ENCODE peak calls at places on chromosomes 11 and 22, in six cellular contexts. O is SK-N-SH, S is body of pancreas, T is PC-3, Z is tibial nerve, P is cardiac muscle cell. Q is an unnamed sample.

GRCh38 chr22:39277135-39277607 is 32.4 kb upstream of the PDGFB start:
- DNase-seq in O (no peak), S (no peak), T (peak), Z (no peak), P (peak), Q (no peak)

GRCh38 chr11:62680825-62681240 is 2.0 kb upstream of the UBXN1 start:
- DNase-seq in O (peak), S (peak), T (peak), Z (no peak), P (peak), Q (peak)

GRCh38 chr11:69637956-69638871 is 2.7 kb upstream of the CCND1 start:
- DNase-seq in O (peak), S (peak), T (peak), Z (no peak), P (peak), Q (no peak)

GRCh38 chr11:36793542-36793926 is 195.5 kb upstream of the RAG2 start:
- DNase-seq in O (peak), S (no peak), T (peak), Z (no peak), P (no peak), Q (no peak)

GRCh38 chr11:75668508-75669297 is at the start of gene MAP6:
- DNase-seq in O (peak), S (no peak), T (peak), Z (no peak), P (no peak), Q (peak)

GRCh38 chr11:112004389-112004788 is 20.8 kb upstream of the DLAT start:
- DNase-seq in O (peak), S (no peak), T (peak), Z (no peak), P (no peak), Q (no peak)

GRCh38 chr11:130999992-131000770 is 83.9 kb upstream of the SNX19 start:
- DNase-seq in O (no peak), S (no peak), T (peak), Z (no peak), P (peak), Q (no peak)

GRCh38 chr11:34602245-34602644 is 18.6 kb upstream of the EHF start:
- DNase-seq in O (no peak), S (peak), T (no peak), Z (no peak), P (no peak), Q (no peak)

GRCh38 chr22:48432721-48433518 is 1394.8 kb downstream of the BRD1 start:
- DNase-seq in O (no peak), S (no peak), T (no peak), Z (no peak), P (no peak), Q (no peak)

GRCh38 chr11:22666700-22667439 is 459 bp downstream of the GAS2 start:
- DNase-seq in O (peak), S (peak), T (no peak), Z (no peak), P (peak), Q (peak)

GRCh38 chr22:25745341-25746011 is 3.5 kb downstream of the MYO18B start:
- DNase-seq in O (no peak), S (no peak), T (no peak), Z (no peak), P (peak), Q (no peak)

GRCh38 chr22:45600791-45601730 is 70.6 kb upstream of the ATXN10 start:
- DNase-seq in O (no peak), S (no peak), T (no peak), Z (no peak), P (peak), Q (no peak)

GRCh38 chr11:129259950-129260349 is 67.8 kb upstream of the ARHGAP32 start:
- DNase-seq in O (no peak), S (no peak), T (no peak), Z (no peak), P (peak), Q (no peak)

GRCh38 chr11:125214466-125215204 is 50.1 kb downstream of the PKNOX2 start:
- DNase-seq in O (no peak), S (no peak), T (no peak), Z (no peak), P (peak), Q (no peak)

GRCh38 chr11:125218336-125218735 is 53.8 kb downstream of the PKNOX2 start:
- DNase-seq in O (no peak), S (no peak), T (no peak), Z (no peak), P (no peak), Q (no peak)

GRCh38 chr11:125211191-125211953 is 46.8 kb downstream of the PKNOX2 start:
- DNase-seq in O (no peak), S (no peak), T (no peak), Z (no peak), P (no peak), Q (no peak)

GRCh38 chr11:125215951-125216350 is 51.4 kb downstream of the PKNOX2 start:
- DNase-seq in O (no peak), S (no peak), T (no peak), Z (no peak), P (no peak), Q (no peak)

GRCh38 chr11:125215205-125215565 is 50.6 kb downstream of the PKNOX2 start:
- DNase-seq in O (no peak), S (no peak), T (no peak), Z (no peak), P (no peak), Q (no peak)
- H3K27ac ChIP-seq in O (no peak), S (no peak), T (no peak), Z (peak), P (peak), Q (no peak)

DNA sequence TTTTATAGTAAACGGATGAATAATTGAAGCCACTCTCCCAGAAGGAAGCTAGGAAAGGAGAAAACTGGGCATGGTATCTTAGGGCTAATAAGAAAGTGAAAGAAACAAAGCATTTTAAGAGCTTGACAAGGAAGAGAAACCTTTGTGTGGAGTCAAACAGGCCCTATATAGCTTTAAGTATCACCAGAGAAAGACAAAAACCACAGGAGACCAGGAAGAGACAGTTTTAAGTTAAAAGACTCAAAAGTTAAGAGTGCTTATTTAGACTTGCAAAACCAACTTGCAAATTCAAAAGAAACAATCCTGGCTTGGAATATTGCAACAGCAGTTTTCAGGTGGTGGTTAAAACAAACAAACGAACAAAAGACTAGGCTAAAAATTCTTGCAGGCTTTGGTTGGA is 3.4 kb downstream of the PAK1 start:
- DNase-seq in O (no peak), S (no peak), T (no peak), Z (no peak), P (no peak), Q (no peak)
- H3K4me3 ChIP-seq in O (no peak), S (no peak), T (no peak), Z (no peak), P (no peak), Q (no peak)

GRCh38 chr22:24548812-24549211 is 6.1 kb downstream of the GUCD1 start:
- DNase-seq in O (no peak), S (no peak), T (no peak), Z (no peak), P (no peak), Q (no peak)

GRCh38 chr22:24550902-24551229 is 4.1 kb downstream of the GUCD1 start:
- DNase-seq in O (no peak), S (no peak), T (no peak), Z (no peak), P (no peak), Q (no peak)

GRCh38 chr22:24553597-24554315 is 1.2 kb downstream of the GUCD1 start:
- DNase-seq in O (no peak), S (no peak), T (no peak), Z (no peak), P (no peak), Q (no peak)

GRCh38 chr22:24554316-24555159 is at the start of gene GUCD1:
- DNase-seq in O (no peak), S (no peak), T (peak), Z (no peak), P (peak), Q (no peak)

GRCh38 chr22:24550028-24550901 is 4.7 kb downstream of the GUCD1 start:
- DNase-seq in O (no peak), S (no peak), T (no peak), Z (no peak), P (peak), Q (no peak)
- TF ChIP-seq CTCF in O (no peak), S (no peak), T (no peak), Z (no peak), P (no peak), Q (no peak)

GRCh38 chr11:66419825-66420224 is 1.0 kb upstream of the NPAS4 start:
- DNase-seq in O (peak), S (no peak), T (no peak), Z (no peak), P (no peak), Q (peak)
- H3K27ac ChIP-seq in O (no peak), S (no peak), T (no peak), Z (no peak), P (no peak), Q (no peak)

GRCh38 chr22:37697540-37697835 is 640 bp downstream of the TRIOBP start:
- DNase-seq in O (no peak), S (no peak), T (no peak), Z (no peak), P (no peak), Q (no peak)
- H3K4me3 ChIP-seq in O (peak), S (no peak), T (no peak), Z (no peak), P (peak), Q (no peak)

DNA sequence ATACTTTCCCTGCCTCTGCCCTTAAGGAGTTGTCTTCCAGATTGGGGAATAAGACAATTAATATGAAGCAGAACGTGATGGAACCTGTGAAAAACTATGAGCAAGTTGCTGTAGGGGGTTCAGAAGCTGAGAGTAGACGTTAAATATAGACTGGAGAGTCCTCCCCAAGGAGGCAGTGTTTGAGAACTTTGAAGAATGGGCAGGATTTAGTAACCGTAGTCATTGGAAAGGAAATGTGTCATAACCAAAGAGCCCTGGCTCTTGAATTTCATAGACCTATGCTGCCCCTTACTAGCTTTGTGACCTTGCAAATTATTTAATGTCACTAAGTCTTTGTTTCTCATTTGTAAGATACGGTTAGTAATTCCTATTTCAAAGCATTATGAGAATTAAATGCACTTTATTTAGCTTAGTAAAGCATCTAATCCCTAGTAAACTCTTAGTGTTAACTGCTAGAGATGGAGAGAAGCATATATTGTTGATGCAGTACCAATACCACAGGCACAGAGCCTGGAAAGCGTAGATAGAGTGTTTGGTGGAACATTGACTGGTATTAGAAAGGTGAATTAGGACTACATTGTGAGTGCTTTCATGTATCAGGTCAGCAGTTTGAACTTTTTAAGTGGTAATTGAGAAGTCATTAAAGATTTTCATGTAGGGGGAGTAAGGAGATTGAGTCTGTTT is 54.1 kb downstream of the MCAM start:
- DNase-seq in O (no peak), S (no peak), T (peak), Z (no peak), P (peak), Q (no peak)
- TF ChIP-seq CTCF in O (peak), S (no peak), T (peak), Z (no peak), P (no peak), Q (no peak)

GRCh38 chr11:9689721-9690120 is 25.8 kb downstream of the SWAP70 start:
- DNase-seq in O (no peak), S (no peak), T (no peak), Z (no peak), P (peak), Q (no peak)
- H3K27ac ChIP-seq in O (peak), S (peak), T (no peak), Z (peak), P (peak), Q (peak)

GRCh38 chr11:117273550-117274289 is 17.4 kb upstream of the BACE1-AS start:
- DNase-seq in O (no peak), S (no peak), T (no peak), Z (no peak), P (peak), Q (no peak)
- H3K4me3 ChIP-seq in O (no peak), S (no peak), T (no peak), Z (no peak), P (no peak), Q (no peak)

Q was measured in dorsolateral prefrontal cortex.